ENCODE peak calls at places on chromosome 17, in four cellular contexts. O is brain microvascular endothelial cell, S is A549, F is HepG2. M is an unnamed sample.
A peak's percentile ranks its signal among the peaks of the same experiment; 100 is the strongest.

GRCh38 chr17:9294661-9295210 is 273.4 kb downstream of the NTN1 start:
- DNase-seq in O (no peak), S (no peak), F (no peak), M (no peak)

GRCh38 chr17:58310511-58311428 is 17.8 kb downstream of the TSPOAP1 start:
- DNase-seq in O (no peak), S (no peak), F (no peak), M (peak; percentile 8)

GRCh38 chr17:44397479-44398440 is 8.3 kb upstream of the ITGA2B start:
- DNase-seq in O (no peak), S (no peak), F (no peak), M (no peak)

GRCh38 chr17:39573447-39574298 is 34.0 kb downstream of the NEUROD2 start:
- DNase-seq in O (peak; percentile 38), S (peak; percentile 95), F (peak; percentile 20), M (peak; percentile 79)

GRCh38 chr17:77924757-77925336 is 33.7 kb upstream of the TNRC6C start:
- DNase-seq in O (peak; percentile 7), S (no peak), F (no peak), M (no peak)

GRCh38 chr17:67488161-67488560 is 111.1 kb downstream of the PITPNC1 start:
- DNase-seq in O (no peak), S (no peak), F (no peak), M (peak; percentile 53)

GRCh38 chr17:6388416-6388815 is 46.5 kb downstream of the AIPL1 start:
- DNase-seq in O (no peak), S (no peak), F (no peak), M (no peak)

GRCh38 chr17:32609085-32609484 is 122.3 kb downstream of the CDK5R1 start:
- DNase-seq in O (no peak), S (no peak), F (peak; percentile 6), M (no peak)

GRCh38 chr17:28745777-28746473 is 2.1 kb downstream of the TRAF4 start:
- DNase-seq in O (no peak), S (no peak), F (no peak), M (no peak)

GRCh38 chr17:79707931-79708891 is 22.5 kb upstream of the ENPP7 start:
- DNase-seq in O (peak; percentile 10), S (peak; percentile 71), F (peak; percentile 43), M (peak; percentile 82)

GRCh38 chr17:79609616-79610150 is 1.2 kb downstream of the RBFOX3 start:
- DNase-seq in O (no peak), S (peak; percentile 66), F (no peak), M (peak; percentile 65)

GRCh38 chr17:37191219-37191618 is 184.6 kb upstream of the C17orf78 start:
- DNase-seq in O (peak; percentile 66), S (no peak), F (no peak), M (no peak)

GRCh38 chr17:83116783-83117555 is 37.6 kb downstream of the METRNL start:
- DNase-seq in O (no peak), S (no peak), F (no peak), M (no peak)

GRCh38 chr17:31171711-31172110 is 76.9 kb downstream of the NF1 start:
- DNase-seq in O (no peak), S (no peak), F (no peak), M (no peak)

GRCh38 chr17:66777689-66778225 is 57.2 kb upstream of the CACNG5 start:
- DNase-seq in O (peak; percentile 14), S (no peak), F (no peak), M (no peak)

GRCh38 chr17:79974786-79975497 is 60.7 kb downstream of the TBC1D16 start:
- DNase-seq in O (no peak), S (no peak), F (no peak), M (no peak)

GRCh38 chr17:74792586-74792985 is 16.4 kb upstream of the NAT9 start:
- DNase-seq in O (no peak), S (no peak), F (no peak), M (no peak)

GRCh38 chr17:38825762-38826247 is 684 bp upstream of the CWC25 start:
- DNase-seq in O (no peak), S (no peak), F (no peak), M (no peak)

GRCh38 chr17:44095647-44096496 is 25.3 kb downstream of the G6PC3 start:
- DNase-seq in O (peak; percentile 95), S (peak; percentile 88), F (peak; percentile 94), M (peak; percentile 65)

GRCh38 chr17:7191571-7192270 is 12.6 kb upstream of the ASGR1 start:
- DNase-seq in O (no peak), S (peak; percentile 82), F (peak; percentile 50), M (peak; percentile 87)

GRCh38 chr17:73228748-73229236 is 32.9 kb downstream of the CPSF4L start:
- DNase-seq in O (peak; percentile 84), S (peak; percentile 86), F (peak; percentile 63), M (no peak)

GRCh38 chr17:43169561-43170139 is 1.4 kb upstream of the NBR1 start:
- DNase-seq in O (no peak), S (peak; percentile 52), F (peak; percentile 84), M (peak; percentile 47)

GRCh38 chr17:5472511-5472910 is 3.7 kb upstream of the DHX33 start:
- DNase-seq in O (no peak), S (no peak), F (no peak), M (no peak)

GRCh38 chr17:27563532-27563931 is 67.5 kb upstream of the LGALS9 start:
- DNase-seq in O (no peak), S (no peak), F (no peak), M (no peak)

GRCh38 chr17:58329808-58330543 is 1.4 kb upstream of the TSPOAP1 start:
- DNase-seq in O (no peak), S (no peak), F (no peak), M (no peak)

GRCh38 chr17:63622571-63623390 is 564 bp downstream of the MAP3K3 start:
- DNase-seq in O (peak; percentile 45), S (peak; percentile 88), F (peak; percentile 49), M (peak; percentile 80)

GRCh38 chr17:62876664-62877411 is 68.7 kb upstream of the MARCHF10 start:
- DNase-seq in O (no peak), S (no peak), F (no peak), M (no peak)

GRCh38 chr17:36727577-36727976 is 126.2 kb downstream of the MRM1 start:
- DNase-seq in O (no peak), S (no peak), F (no peak), M (no peak)

GRCh38 chr17:59397316-59398073 is 66.0 kb downstream of the YPEL2 start:
- DNase-seq in O (no peak), S (no peak), F (no peak), M (no peak)

GRCh38 chr17:3502466-3502865 is 26.7 kb downstream of the ASPA start:
- DNase-seq in O (no peak), S (no peak), F (no peak), M (no peak)

GRCh38 chr17:66799839-66800537 is 34.9 kb upstream of the CACNG5 start:
- DNase-seq in O (no peak), S (no peak), F (no peak), M (no peak)

GRCh38 chr17:14779236-14779635 is 478.4 kb downstream of the HS3ST3B1 start:
- DNase-seq in O (no peak), S (no peak), F (no peak), M (no peak)

GRCh38 chr17:14790518-14790917 is 474.6 kb downstream of the PMP22 start:
- DNase-seq in O (peak; percentile 35), S (no peak), F (no peak), M (peak; percentile 36)

GRCh38 chr17:14780116-14780515 is 479.2 kb downstream of the HS3ST3B1 start:
- DNase-seq in O (no peak), S (no peak), F (no peak), M (peak; percentile 60)

GRCh38 chr17:14781123-14781522 is 480.2 kb downstream of the HS3ST3B1 start:
- DNase-seq in O (no peak), S (no peak), F (no peak), M (peak; percentile 35)

GRCh38 chr17:14784997-14785696 is 480.0 kb downstream of the PMP22 start:
- DNase-seq in O (no peak), S (no peak), F (peak; percentile 47), M (no peak)
- TF ChIP-seq CTCF in O (peak; percentile 9), S (no peak), F (peak; percentile 89), M (no peak)

GRCh38 chr17:81374890-81375289 is 20.4 kb upstream of the BAHCC1 start:
- DNase-seq in O (no peak), S (no peak), F (no peak), M (no peak)

GRCh38 chr17:81373536-81374160 is 21.6 kb upstream of the BAHCC1 start:
- DNase-seq in O (no peak), S (no peak), F (no peak), M (no peak)

GRCh38 chr17:81370304-81370703 is 25.0 kb upstream of the BAHCC1 start:
- DNase-seq in O (no peak), S (no peak), F (no peak), M (no peak)

GRCh38 chr17:81368623-81369022 is 26.6 kb upstream of the BAHCC1 start:
- DNase-seq in O (no peak), S (no peak), F (no peak), M (no peak)

GRCh38 chr17:81371910-81372760 is 23.1 kb upstream of the BAHCC1 start:
- DNase-seq in O (no peak), S (peak; percentile 73), F (no peak), M (peak; percentile 61)
- TF ChIP-seq CTCF in O (peak; percentile 63), S (peak; percentile 55), F (peak; percentile 63), M (no peak)

DNA sequence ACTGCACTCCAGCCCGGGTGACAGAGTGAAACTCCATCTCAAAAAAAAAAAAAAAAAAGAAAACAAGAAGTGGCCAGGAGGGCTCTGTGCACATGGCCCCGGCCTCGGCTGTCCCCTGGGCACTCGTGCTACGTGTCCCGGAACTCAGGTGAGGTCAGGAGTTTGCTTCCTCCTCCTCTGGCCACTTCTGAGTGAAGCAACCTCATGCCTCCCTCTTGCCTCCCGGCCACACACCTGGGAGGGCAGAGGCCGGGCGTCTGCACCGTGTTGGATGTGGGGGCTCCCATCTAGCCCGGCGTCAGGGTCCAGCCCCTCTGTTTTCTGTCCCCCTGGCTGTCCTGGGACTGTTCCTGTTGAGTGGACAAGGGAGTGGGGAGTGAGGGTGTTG is 22.2 kb downstream of the ASPSCR1 start:
- DNase-seq in O (no peak), S (no peak), F (peak; percentile 83), M (no peak)
- TF ChIP-seq CTCF in O (no peak), S (no peak), F (no peak), M (no peak)

GRCh38 chr17:49576121-49576905 is 642 bp downstream of the NXPH3 start:
- DNase-seq in O (no peak), S (no peak), F (no peak), M (peak; percentile 76)
- TF ChIP-seq CTCF in O (no peak), S (no peak), F (no peak), M (no peak)

M was measured in glutamatergic neuron.